ENCODE peak calls at places on chromosomes 6 and 20, in ten cellular contexts. N, Q, P, G, L, D, E, F, O and A are unnamed samples.

GRCh38 chr6:111973897-111974639 is 79.8 kb upstream of the CCN6 start:
- DNase-seq in N (no peak), Q (no peak), P (no peak), G (no peak), L (peak), D (no peak), E (no peak), F (no peak), O (no peak), A (no peak)

GRCh38 chr6:9140861-9141534 is 705.7 kb upstream of the SLC35B3 start:
- DNase-seq in N (no peak), Q (peak), P (no peak), G (no peak), L (peak), D (no peak), E (no peak), F (no peak), O (no peak), A (no peak)

GRCh38 chr6:144216668-144217218 is 66.4 kb downstream of the STX11 start:
- DNase-seq in N (no peak), Q (no peak), P (no peak), G (peak), L (no peak), D (no peak), E (no peak), F (peak), O (no peak), A (no peak)

GRCh38 chr6:25277857-25278256 is 1.3 kb upstream of the CARMIL1 start:
- DNase-seq in N (no peak), Q (no peak), P (no peak), G (no peak), L (no peak), D (no peak), E (no peak), F (no peak), O (no peak), A (no peak)

GRCh38 chr6:169654590-169655391 is 47.0 kb downstream of the WDR27 start:
- DNase-seq in N (peak), Q (peak), P (no peak), G (peak), L (peak), D (peak), E (peak), F (peak), O (peak), A (no peak)

GRCh38 chr6:9412951-9413559 is 977.7 kb upstream of the SLC35B3 start:
- DNase-seq in N (peak), Q (peak), P (peak), G (peak), L (peak), D (no peak), E (no peak), F (no peak), O (peak), A (no peak)

GRCh38 chr6:16316741-16317251 is 78.4 kb downstream of the GMPR start:
- DNase-seq in N (peak), Q (peak), P (no peak), G (peak), L (peak), D (no peak), E (no peak), F (no peak), O (peak), A (no peak)

GRCh38 chr6:7939186-7939863 is 28.7 kb upstream of the TXNDC5 start:
- DNase-seq in N (peak), Q (no peak), P (no peak), G (no peak), L (peak), D (no peak), E (no peak), F (no peak), O (no peak), A (no peak)

GRCh38 chr6:164826831-164827468 is 482.5 kb downstream of the C6orf118 start:
- DNase-seq in N (no peak), Q (peak), P (no peak), G (no peak), L (no peak), D (no peak), E (no peak), F (no peak), O (no peak), A (no peak)

GRCh38 chr6:38179300-38179699 is 359.8 kb downstream of the ZFAND3 start:
- DNase-seq in N (no peak), Q (no peak), P (no peak), G (no peak), L (no peak), D (no peak), E (no peak), F (no peak), O (no peak), A (no peak)

GRCh38 chr6:72219536-72219935 is 333.2 kb downstream of the RIMS1 start:
- DNase-seq in N (no peak), Q (no peak), P (no peak), G (no peak), L (no peak), D (no peak), E (no peak), F (no peak), O (no peak), A (no peak)

GRCh38 chr6:72212686-72213085 is 326.3 kb downstream of the RIMS1 start:
- DNase-seq in N (peak), Q (no peak), P (no peak), G (no peak), L (no peak), D (no peak), E (no peak), F (no peak), O (no peak), A (no peak)

GRCh38 chr6:72217626-72218025 is 331.3 kb downstream of the RIMS1 start:
- DNase-seq in N (no peak), Q (no peak), P (no peak), G (no peak), L (no peak), D (no peak), E (no peak), F (no peak), O (no peak), A (no peak)

GRCh38 chr6:72216222-72217106 is 330.1 kb downstream of the RIMS1 start:
- DNase-seq in N (no peak), Q (no peak), P (no peak), G (no peak), L (no peak), D (no peak), E (no peak), F (no peak), O (no peak), A (no peak)

DNA sequence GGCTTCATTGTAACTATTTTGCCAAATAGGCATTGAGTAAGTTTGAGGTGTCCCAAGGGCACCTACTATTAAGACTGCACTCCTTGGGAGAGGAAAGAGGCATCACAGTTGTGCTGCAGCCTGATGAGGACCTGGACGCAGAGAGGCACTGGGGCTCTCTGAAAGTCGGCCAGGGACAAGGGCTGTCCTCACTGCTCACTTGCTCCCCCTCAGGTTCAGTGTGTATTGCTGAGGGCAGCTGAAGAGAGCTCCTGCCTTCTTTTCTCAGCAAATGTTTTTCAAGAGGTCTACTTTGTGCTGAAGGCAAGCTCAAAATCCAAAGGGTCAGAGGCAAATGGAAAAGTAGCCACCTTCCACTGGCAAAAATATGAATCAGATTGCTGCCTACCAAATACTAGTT is 331.8 kb downstream of the RIMS1 start:
- DNase-seq in N (peak), Q (peak), P (no peak), G (peak), L (peak), D (no peak), E (peak), F (no peak), O (peak), A (no peak)
- TF ChIP-seq CTCF in N (peak), Q (peak), P (peak), G (peak), L (peak), D (no peak), E (peak), F (no peak), O (peak), A (no peak)

GRCh38 chr20:59628171-59628570 is 23.8 kb downstream of the PHACTR3 start:
- DNase-seq in N (no peak), Q (no peak), P (no peak), G (no peak), L (no peak), D (no peak), E (no peak), F (no peak), O (no peak), A (no peak)
- TF ChIP-seq CTCF in N (no peak), Q (no peak), P (no peak), G (no peak), L (no peak), D (no peak), E (no peak), F (no peak), O (no peak), A (no peak)

GRCh38 chr20:21529863-21530262 is 16.0 kb upstream of the NKX2-2 start:
- DNase-seq in N (peak), Q (peak), P (no peak), G (peak), L (no peak), D (no peak), E (no peak), F (no peak), O (no peak), A (no peak)
- TF ChIP-seq CTCF in N (peak), Q (peak), P (peak), G (no peak), L (peak), D (no peak), E (peak), F (no peak), O (peak), A (no peak)

DNA sequence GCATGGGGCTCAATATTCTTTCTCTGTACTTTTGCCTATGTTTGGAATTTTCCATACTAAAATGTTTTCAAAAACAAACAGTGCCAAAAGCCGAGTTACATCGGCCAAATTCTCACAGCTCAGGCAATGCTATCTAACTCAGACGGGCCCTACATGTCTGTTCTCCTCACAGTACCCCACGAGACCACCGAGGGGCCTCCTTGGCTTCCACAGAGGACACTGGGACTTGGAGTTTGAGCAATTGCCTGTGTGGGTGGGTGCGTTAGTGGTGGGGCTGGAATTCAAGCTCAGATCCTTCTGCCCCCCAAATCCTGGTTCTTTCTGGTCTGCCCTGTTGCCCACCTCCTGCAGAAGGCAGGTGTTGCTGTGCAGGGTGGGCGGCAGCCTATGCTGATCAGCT is 413.2 kb downstream of the CDH26 start:
- DNase-seq in N (no peak), Q (no peak), P (no peak), G (no peak), L (no peak), D (no peak), E (no peak), F (no peak), O (no peak), A (no peak)
- TF ChIP-seq CTCF in N (no peak), Q (no peak), P (no peak), G (no peak), L (no peak), D (no peak), E (no peak), F (no peak), O (no peak), A (no peak)

GRCh38 chr6:156379392-156379910 is 397.7 kb upstream of the ARID1B start:
- DNase-seq in N (no peak), Q (no peak), P (no peak), G (no peak), L (no peak), D (no peak), E (no peak), F (no peak), O (no peak), A (no peak)

GRCh38 chr6:156383059-156383458 is 394.1 kb upstream of the ARID1B start:
- DNase-seq in N (no peak), Q (no peak), P (no peak), G (no peak), L (no peak), D (no peak), E (no peak), F (no peak), O (no peak), A (no peak)

GRCh38 chr6:156379946-156380707 is 397.1 kb upstream of the ARID1B start:
- DNase-seq in N (no peak), Q (peak), P (no peak), G (no peak), L (no peak), D (no peak), E (no peak), F (no peak), O (no peak), A (no peak)

GRCh38 chr6:156378853-156379252 is 398.3 kb upstream of the ARID1B start:
- DNase-seq in N (peak), Q (no peak), P (no peak), G (no peak), L (no peak), D (no peak), E (no peak), F (no peak), O (no peak), A (no peak)
- TF ChIP-seq CTCF in N (peak), Q (no peak), P (no peak), G (peak), L (no peak), D (no peak), E (no peak), F (no peak), O (no peak), A (no peak)

GRCh38 chr6:109309917-109310316 is 72.3 kb downstream of the CD164 start:
- DNase-seq in N (no peak), Q (no peak), P (no peak), G (no peak), L (no peak), D (no peak), E (no peak), F (no peak), O (no peak), A (no peak)
- TF ChIP-seq CTCF in N (no peak), Q (no peak), P (no peak), G (no peak), L (no peak), D (no peak), E (no peak), F (no peak), O (no peak), A (no peak)

GRCh38 chr20:9359561-9360308 is 154.7 kb upstream of the LAMP5 start:
- DNase-seq in N (peak), Q (peak), P (peak), G (no peak), L (peak), D (no peak), E (no peak), F (peak), O (peak), A (no peak)
- TF ChIP-seq CTCF in N (peak), Q (peak), P (peak), G (no peak), L (peak), D (peak), E (peak), F (peak), O (peak), A (no peak)